ENCODE peak calls at places on chromosome 1, in five cellular contexts. One of them, this sample, is unnamed.

GRCh38 chr1:229459815-229460214 is 25.9 kb upstream of the ACTA1 start:
- DNase-seq in psoas muscle: no peak
- DNase-seq in PC-9: no peak
- DNase-seq in upper lobe of left lung: no peak
- DNase-seq in RWPE1: no peak
- DNase-seq in this sample: no peak

GRCh38 chr1:40064797-40065492 is 24.4 kb downstream of the CAP1 start:
- DNase-seq in psoas muscle: no peak
- DNase-seq in PC-9: no peak
- DNase-seq in upper lobe of left lung: no peak
- DNase-seq in RWPE1: no peak
- DNase-seq in this sample: no peak

GRCh38 chr1:2583871-2584341 is 2.7 kb upstream of the PRXL2B start:
- DNase-seq in psoas muscle: peak; percentile 45
- DNase-seq in PC-9: no peak
- DNase-seq in upper lobe of left lung: peak; percentile 79
- DNase-seq in RWPE1: no peak
- DNase-seq in this sample: no peak

GRCh38 chr1:8004113-8004802 is 21.9 kb downstream of the ERRFI1 start:
- DNase-seq in psoas muscle: peak; percentile 74
- DNase-seq in PC-9: no peak
- DNase-seq in upper lobe of left lung: no peak
- DNase-seq in RWPE1: no peak
- DNase-seq in this sample: no peak

GRCh38 chr1:14606632-14607031 is 8.1 kb downstream of the KAZN start:
- DNase-seq in psoas muscle: no peak
- DNase-seq in PC-9: no peak
- DNase-seq in upper lobe of left lung: no peak
- DNase-seq in RWPE1: no peak
- DNase-seq in this sample: no peak

GRCh38 chr1:201758508-201759050 is 70.4 kb upstream of the IPO9 start:
- DNase-seq in psoas muscle: no peak
- DNase-seq in PC-9: no peak
- DNase-seq in upper lobe of left lung: no peak
- DNase-seq in RWPE1: no peak
- DNase-seq in this sample: no peak

GRCh38 chr1:32337855-32338636 is 2.0 kb upstream of the MARCKSL1 start:
- DNase-seq in psoas muscle: no peak
- DNase-seq in PC-9: no peak
- DNase-seq in upper lobe of left lung: peak; percentile 57
- DNase-seq in RWPE1: no peak
- DNase-seq in this sample: peak; percentile 23

GRCh38 chr1:217188280-217189235 is 442.3 kb downstream of the GPATCH2 start:
- DNase-seq in psoas muscle: no peak
- DNase-seq in PC-9: no peak
- DNase-seq in upper lobe of left lung: no peak
- DNase-seq in RWPE1: no peak
- DNase-seq in this sample: no peak

GRCh38 chr1:2170211-2170610 is 24.4 kb downstream of the FAAP20 start:
- DNase-seq in psoas muscle: no peak
- DNase-seq in PC-9: no peak
- DNase-seq in upper lobe of left lung: no peak
- DNase-seq in RWPE1: no peak
- DNase-seq in this sample: no peak

GRCh38 chr1:10945988-10946387 is 66.5 kb upstream of the TARDBP start:
- DNase-seq in psoas muscle: peak; percentile 83
- DNase-seq in PC-9: no peak
- DNase-seq in upper lobe of left lung: no peak
- DNase-seq in RWPE1: no peak
- DNase-seq in this sample: no peak

GRCh38 chr1:236759252-236759859 is 35.7 kb upstream of the MTR start:
- DNase-seq in psoas muscle: no peak
- DNase-seq in PC-9: no peak
- DNase-seq in upper lobe of left lung: no peak
- DNase-seq in RWPE1: no peak
- DNase-seq in this sample: peak; percentile 15

GRCh38 chr1:92701147-92701546 is 83.8 kb downstream of the EVI5 start:
- DNase-seq in psoas muscle: no peak
- DNase-seq in PC-9: no peak
- DNase-seq in upper lobe of left lung: no peak
- DNase-seq in RWPE1: no peak
- DNase-seq in this sample: no peak

GRCh38 chr1:184242507-184242943 is 144.3 kb upstream of the C1orf21 start:
- DNase-seq in psoas muscle: no peak
- DNase-seq in PC-9: no peak
- DNase-seq in upper lobe of left lung: no peak
- DNase-seq in RWPE1: peak; percentile 3
- DNase-seq in this sample: no peak

GRCh38 chr1:37861151-37861550 is 1.8 kb upstream of the MTF1 start:
- DNase-seq in psoas muscle: no peak
- DNase-seq in PC-9: no peak
- DNase-seq in upper lobe of left lung: no peak
- DNase-seq in RWPE1: no peak
- DNase-seq in this sample: peak; percentile 66

GRCh38 chr1:178028973-178029481 is 59.2 kb upstream of the SEC16B start:
- DNase-seq in psoas muscle: no peak
- DNase-seq in PC-9: no peak
- DNase-seq in upper lobe of left lung: no peak
- DNase-seq in RWPE1: no peak
- DNase-seq in this sample: no peak

GRCh38 chr1:57423135-57424131 is at the start of gene DAB1:
- DNase-seq in psoas muscle: no peak
- DNase-seq in PC-9: no peak
- DNase-seq in upper lobe of left lung: no peak
- DNase-seq in RWPE1: no peak
- DNase-seq in this sample: peak; percentile 21

GRCh38 chr1:172041689-172042088 is 200.4 kb downstream of the DNM3 start:
- DNase-seq in psoas muscle: no peak
- DNase-seq in PC-9: no peak
- DNase-seq in upper lobe of left lung: no peak
- DNase-seq in RWPE1: peak; percentile 8
- DNase-seq in this sample: no peak

GRCh38 chr1:185404864-185405568 is 88.0 kb upstream of the IVNS1ABP start:
- DNase-seq in psoas muscle: no peak
- DNase-seq in PC-9: no peak
- DNase-seq in upper lobe of left lung: no peak
- DNase-seq in RWPE1: no peak
- DNase-seq in this sample: no peak

GRCh38 chr1:14706656-14707055 is 108.2 kb downstream of the KAZN start:
- DNase-seq in psoas muscle: no peak
- DNase-seq in PC-9: no peak
- DNase-seq in upper lobe of left lung: no peak
- DNase-seq in RWPE1: no peak
- DNase-seq in this sample: no peak

GRCh38 chr1:48030211-48030610 is 33.0 kb upstream of the TRABD2B start:
- DNase-seq in psoas muscle: no peak
- DNase-seq in PC-9: no peak
- DNase-seq in upper lobe of left lung: no peak
- DNase-seq in RWPE1: no peak
- DNase-seq in this sample: no peak

GRCh38 chr1:241934181-241934815 is 23.3 kb upstream of the BECN2 start:
- DNase-seq in psoas muscle: no peak
- DNase-seq in PC-9: no peak
- DNase-seq in upper lobe of left lung: no peak
- DNase-seq in RWPE1: no peak
- DNase-seq in this sample: peak; percentile 9

GRCh38 chr1:198079432-198079951 is 77.3 kb upstream of the NEK7 start:
- DNase-seq in psoas muscle: no peak
- DNase-seq in PC-9: no peak
- DNase-seq in upper lobe of left lung: no peak
- DNase-seq in RWPE1: no peak
- DNase-seq in this sample: no peak

GRCh38 chr1:228393268-228393699 is 13.4 kb downstream of the TRIM11 start:
- DNase-seq in psoas muscle: peak; percentile 63
- DNase-seq in PC-9: peak; percentile 79
- DNase-seq in upper lobe of left lung: peak; percentile 56
- DNase-seq in RWPE1: no peak
- DNase-seq in this sample: no peak

GRCh38 chr1:58136502-58136901 is 410.0 kb downstream of the OMA1 start:
- DNase-seq in psoas muscle: no peak
- DNase-seq in PC-9: no peak
- DNase-seq in upper lobe of left lung: no peak
- DNase-seq in RWPE1: no peak
- DNase-seq in this sample: no peak

GRCh38 chr1:59999006-59999405 is 72.4 kb upstream of the CYP2J2 start:
- DNase-seq in psoas muscle: no peak
- DNase-seq in PC-9: no peak
- DNase-seq in upper lobe of left lung: no peak
- DNase-seq in RWPE1: no peak
- DNase-seq in this sample: no peak

GRCh38 chr1:43706598-43707190 is 642 bp upstream of the ST3GAL3 start:
- DNase-seq in psoas muscle: peak; percentile 56
- DNase-seq in PC-9: peak; percentile 29
- DNase-seq in upper lobe of left lung: peak; percentile 29
- DNase-seq in RWPE1: no peak
- DNase-seq in this sample: peak; percentile 45

GRCh38 chr1:248892590-248892989 is 13.4 kb upstream of the PGBD2 start:
- DNase-seq in psoas muscle: no peak
- DNase-seq in PC-9: no peak
- DNase-seq in upper lobe of left lung: no peak
- DNase-seq in RWPE1: no peak
- DNase-seq in this sample: no peak

GRCh38 chr1:245895455-245895959 is 611.6 kb downstream of the SMYD3 start:
- DNase-seq in psoas muscle: no peak
- DNase-seq in PC-9: no peak
- DNase-seq in upper lobe of left lung: no peak
- DNase-seq in RWPE1: no peak
- DNase-seq in this sample: no peak

GRCh38 chr1:236837897-236838296 is 42.8 kb downstream of the MTR start:
- DNase-seq in psoas muscle: no peak
- DNase-seq in PC-9: no peak
- DNase-seq in upper lobe of left lung: no peak
- DNase-seq in RWPE1: no peak
- DNase-seq in this sample: peak; percentile 20

DNA sequence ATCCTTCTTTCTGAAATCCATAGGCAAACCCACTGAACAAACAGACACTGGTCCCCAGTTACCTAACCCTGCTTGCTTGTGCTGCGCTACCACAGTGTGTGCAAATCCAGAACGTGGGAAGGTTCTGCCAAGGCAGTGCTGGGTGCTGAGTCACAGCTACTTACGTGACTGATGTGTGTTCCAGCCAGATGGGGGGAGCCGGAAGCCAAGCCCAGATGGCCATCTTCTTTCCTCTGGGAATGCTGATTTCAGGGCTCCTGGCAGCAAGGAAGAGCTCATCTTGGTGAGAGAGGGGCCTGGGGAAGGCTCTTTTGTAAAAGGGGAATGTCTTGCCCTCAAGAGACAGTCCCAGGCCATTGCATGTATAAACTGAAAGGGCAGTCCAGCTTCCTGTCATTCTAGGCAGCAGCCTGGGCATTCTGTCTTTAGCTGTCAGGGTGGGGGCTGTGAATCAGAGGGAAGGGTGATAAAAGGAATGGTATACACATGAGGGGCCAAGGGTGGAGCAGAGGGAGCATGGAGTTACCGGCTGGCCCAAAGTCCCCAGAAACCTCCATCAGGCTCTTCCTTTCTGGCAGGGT is 54.1 kb downstream of the CD46 start:
- DNase-seq in psoas muscle: peak; percentile 94
- DNase-seq in PC-9: peak; percentile 35
- DNase-seq in upper lobe of left lung: peak; percentile 88
- DNase-seq in RWPE1: peak; percentile 83
- DNase-seq in this sample: peak; percentile 75
- H3K27ac ChIP-seq in psoas muscle: peak overlapping the region; percentile 95
- H3K27ac ChIP-seq in PC-9: no peak overlapping the region
- H3K27ac ChIP-seq in upper lobe of left lung: peak overlapping the region; percentile 82
- H3K27ac ChIP-seq in RWPE1: peak overlapping the region; percentile 90
- H3K27ac ChIP-seq in this sample: peak overlapping the region; percentile 84

GRCh38 chr1:111758373-111758772 is 2.7 kb downstream of the DDX20 start:
- DNase-seq in psoas muscle: no peak
- DNase-seq in PC-9: no peak
- DNase-seq in upper lobe of left lung: no peak
- DNase-seq in RWPE1: no peak
- DNase-seq in this sample: no peak

GRCh38 chr1:111752186-111752585 is 3.5 kb upstream of the DDX20 start:
- DNase-seq in psoas muscle: no peak
- DNase-seq in PC-9: no peak
- DNase-seq in upper lobe of left lung: no peak
- DNase-seq in RWPE1: no peak
- DNase-seq in this sample: no peak

GRCh38 chr1:111755321-111756123 is at the start of gene DDX20:
- DNase-seq in psoas muscle: peak; percentile 97
- DNase-seq in PC-9: peak; percentile 89
- DNase-seq in upper lobe of left lung: peak; percentile 95
- DNase-seq in RWPE1: peak; percentile 90
- DNase-seq in this sample: peak; percentile 92

GRCh38 chr1:111754964-111755320 is 759 bp upstream of the DDX20 start:
- DNase-seq in psoas muscle: peak; percentile 73
- DNase-seq in PC-9: peak; percentile 16
- DNase-seq in upper lobe of left lung: peak; percentile 37
- DNase-seq in RWPE1: peak; percentile 57
- DNase-seq in this sample: peak; percentile 43

DNA sequence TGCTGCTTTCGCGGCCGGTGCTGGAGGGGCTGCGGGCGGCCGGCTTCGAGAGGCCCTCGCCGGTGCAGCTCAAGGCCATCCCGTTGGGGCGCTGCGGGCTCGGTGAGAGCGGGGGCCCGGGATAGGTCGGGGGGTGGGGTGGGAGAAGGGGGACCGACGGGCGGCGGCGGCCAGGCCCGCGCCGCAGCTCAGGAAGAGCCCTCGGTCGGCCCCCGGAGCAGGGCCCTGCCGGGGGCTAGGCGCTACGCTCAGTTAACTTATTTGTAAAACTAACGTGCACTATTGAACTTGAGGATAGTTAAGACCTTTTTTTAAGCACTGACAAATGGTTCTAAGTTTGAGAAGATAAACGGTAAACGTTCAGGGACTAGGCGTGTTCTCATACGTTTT is 418 bp downstream of the DDX20 start:
- DNase-seq in psoas muscle: no peak
- DNase-seq in PC-9: no peak
- DNase-seq in upper lobe of left lung: no peak
- DNase-seq in RWPE1: peak; percentile 30
- DNase-seq in this sample: no peak
- H3K27ac ChIP-seq in psoas muscle: peak overlapping the region; percentile 91
- H3K27ac ChIP-seq in PC-9: peak overlapping the region; percentile 64
- H3K27ac ChIP-seq in upper lobe of left lung: peak overlapping the region; percentile 94
- H3K27ac ChIP-seq in RWPE1: peak overlapping the region; percentile 96
- H3K27ac ChIP-seq in this sample: peak overlapping the region; percentile 69

DNA sequence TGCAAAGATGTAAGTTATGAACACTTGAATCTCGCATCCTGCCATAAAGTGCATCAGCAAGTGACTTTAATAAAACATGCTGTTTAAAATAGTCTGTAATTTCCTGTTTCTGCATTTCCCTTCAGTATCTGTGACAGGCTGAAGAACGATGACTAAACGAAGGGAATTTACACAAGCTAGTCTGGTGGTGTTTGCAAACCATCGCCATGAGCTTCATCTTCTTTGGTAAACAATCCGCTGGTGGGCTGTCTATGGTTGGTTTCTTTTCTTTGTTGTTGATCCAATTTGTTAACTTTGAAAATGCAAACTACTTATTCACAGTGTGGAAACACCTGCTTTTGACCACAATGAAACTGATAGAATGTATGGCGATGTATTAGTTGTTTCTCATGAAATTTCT is 13.9 kb downstream of the SERTAD4 start:
- DNase-seq in psoas muscle: no peak
- DNase-seq in PC-9: no peak
- DNase-seq in upper lobe of left lung: no peak
- DNase-seq in RWPE1: no peak
- DNase-seq in this sample: no peak
- H3K27ac ChIP-seq in psoas muscle: no peak overlapping the region
- H3K27ac ChIP-seq in PC-9: no peak overlapping the region
- H3K27ac ChIP-seq in upper lobe of left lung: no peak overlapping the region
- H3K27ac ChIP-seq in RWPE1: no peak overlapping the region
- H3K27ac ChIP-seq in this sample: no peak overlapping the region

GRCh38 chr1:203453016-203453415 is 22.6 kb upstream of the PRELP start:
- DNase-seq in psoas muscle: no peak
- DNase-seq in PC-9: no peak
- DNase-seq in upper lobe of left lung: no peak
- DNase-seq in RWPE1: no peak
- DNase-seq in this sample: no peak
- H3K27ac ChIP-seq in psoas muscle: no peak overlapping the region
- H3K27ac ChIP-seq in PC-9: no peak overlapping the region
- H3K27ac ChIP-seq in upper lobe of left lung: no peak overlapping the region
- H3K27ac ChIP-seq in RWPE1: no peak overlapping the region
- H3K27ac ChIP-seq in this sample: no peak overlapping the region

This sample was measured in foreskin keratinocyte.